ENCODE peak calls at places on chromosomes 1 and 21, in five cellular contexts. H is CD4-positive, alpha-beta T cell; O is ascending aorta; L is breast epithelium; A is psoas muscle. N is an unnamed sample.

GRCh38 chr1:156487862-156488261 is 12.7 kb downstream of the MEF2D start:
- DNase-seq in H (no peak), O (no peak), L (no peak), A (no peak), N (no peak)

GRCh38 chr1:85359874-85360708 is 83.7 kb upstream of the BCL10 start:
- DNase-seq in H (no peak), O (no peak), L (no peak), A (no peak), N (no peak)

GRCh38 chr1:26335774-26336476 is 18.0 kb downstream of the CRYBG2 start:
- DNase-seq in H (no peak), O (no peak), L (no peak), A (no peak), N (no peak)

GRCh38 chr1:75579046-75579445 is 31.9 kb downstream of the SLC44A5 start:
- DNase-seq in H (no peak), O (no peak), L (no peak), A (no peak), N (no peak)

GRCh38 chr1:169003864-169004516 is 102.5 kb upstream of the ATP1B1 start:
- DNase-seq in H (no peak), O (peak), L (peak), A (no peak), N (no peak)

GRCh38 chr1:86774305-86775304 is 70.2 kb downstream of the SH3GLB1 start:
- DNase-seq in H (no peak), O (peak), L (no peak), A (peak), N (peak)

GRCh38 chr1:201142854-201143725 is 11.2 kb downstream of the TMEM9 start:
- DNase-seq in H (no peak), O (no peak), L (no peak), A (no peak), N (no peak)

GRCh38 chr1:175314300-175314699 is 121.7 kb upstream of the KIAA0040 start:
- DNase-seq in H (no peak), O (no peak), L (no peak), A (no peak), N (no peak)

GRCh38 chr1:161096514-161096913 is 1.6 kb upstream of the KLHDC9 start:
- DNase-seq in H (no peak), O (peak), L (peak), A (peak), N (no peak)

GRCh38 chr21:33668180-33668579 is 25.9 kb downstream of the ITSN1 start:
- DNase-seq in H (no peak), O (no peak), L (no peak), A (no peak), N (no peak)

GRCh38 chr1:201332616-201333335 is 44.7 kb downstream of the TNNT2 start:
- DNase-seq in H (no peak), O (peak), L (no peak), A (no peak), N (no peak)

GRCh38 chr21:29077651-29078090 is 4.2 kb upstream of the CCT8 start:
- DNase-seq in H (peak), O (no peak), L (no peak), A (no peak), N (no peak)

GRCh38 chr1:90133133-90133532 is 138.2 kb downstream of the ZNF326 start:
- DNase-seq in H (no peak), O (peak), L (no peak), A (no peak), N (no peak)

GRCh38 chr1:230167419-230167852 is 100.4 kb downstream of the GALNT2 start:
- DNase-seq in H (peak), O (peak), L (no peak), A (no peak), N (no peak)

GRCh38 chr21:44391345-44392091 is 38.1 kb downstream of the TRPM2 start:
- DNase-seq in H (no peak), O (peak), L (no peak), A (peak), N (no peak)

GRCh38 chr21:33266784-33267135 is 593 bp downstream of the IL10RB start:
- DNase-seq in H (no peak), O (no peak), L (no peak), A (no peak), N (no peak)

GRCh38 chr21:18023099-18023498 is 203.9 kb upstream of the C21orf91 start:
- DNase-seq in H (no peak), O (no peak), L (no peak), A (no peak), N (no peak)

GRCh38 chr1:50474859-50475809 is 51.9 kb upstream of the DMRTA2 start:
- DNase-seq in H (no peak), O (no peak), L (no peak), A (no peak), N (no peak)

GRCh38 chr1:29318724-29319123 is 82.4 kb downstream of the PTPRU start:
- DNase-seq in H (no peak), O (no peak), L (no peak), A (no peak), N (no peak)

GRCh38 chr1:24536391-24536840 is 19.5 kb upstream of the NCMAP start:
- DNase-seq in H (peak), O (peak), L (no peak), A (no peak), N (no peak)

GRCh38 chr1:243716901-243717300 is 133.1 kb downstream of the AKT3 start:
- DNase-seq in H (no peak), O (no peak), L (no peak), A (no peak), N (no peak)

GRCh38 chr1:64212023-64212422 is 8.6 kb downstream of the UBE2U start:
- DNase-seq in H (no peak), O (no peak), L (no peak), A (no peak), N (no peak)

GRCh38 chr1:212070720-212071302 is 35.3 kb downstream of the DTL start:
- DNase-seq in H (no peak), O (no peak), L (no peak), A (no peak), N (no peak)

GRCh38 chr1:239511865-239512264 is 125.5 kb downstream of the CHRM3 start:
- DNase-seq in H (no peak), O (no peak), L (no peak), A (no peak), N (no peak)

GRCh38 chr1:12276225-12276624 is 46.4 kb downstream of the VPS13D start:
- DNase-seq in H (no peak), O (no peak), L (no peak), A (no peak), N (peak)

GRCh38 chr1:41855713-41856112 is 63.0 kb downstream of the HIVEP3 start:
- DNase-seq in H (no peak), O (no peak), L (no peak), A (no peak), N (no peak)

GRCh38 chr1:157157481-157158190 is 19.4 kb upstream of the ETV3 start:
- DNase-seq in H (no peak), O (no peak), L (no peak), A (no peak), N (no peak)

GRCh38 chr1:175951627-175952026 is 208.2 kb upstream of the TNR start:
- DNase-seq in H (no peak), O (no peak), L (no peak), A (no peak), N (no peak)

GRCh38 chr1:29453502-29454240 is 217.3 kb downstream of the PTPRU start:
- DNase-seq in H (no peak), O (no peak), L (peak), A (no peak), N (peak)

GRCh38 chr1:78650114-78650513 is 483 bp downstream of the IFI44 start:
- DNase-seq in H (no peak), O (no peak), L (no peak), A (no peak), N (no peak)

GRCh38 chr1:202143011-202143767 is 1.3 kb downstream of the ARL8A start:
- DNase-seq in H (no peak), O (no peak), L (no peak), A (no peak), N (no peak)

GRCh38 chr1:119617751-119618691 is 30.0 kb downstream of the ZNF697 start:
- DNase-seq in H (no peak), O (no peak), L (no peak), A (no peak), N (no peak)

GRCh38 chr1:39132505-39133339 is 71.8 kb upstream of the MACF1 start:
- DNase-seq in H (no peak), O (peak), L (peak), A (peak), N (peak)

GRCh38 chr1:48603222-48603621 is 131.2 kb upstream of the SPATA6 start:
- DNase-seq in H (no peak), O (no peak), L (no peak), A (no peak), N (no peak)

GRCh38 chr21:27572681-27573080 is 605.8 kb upstream of the ADAMTS5 start:
- DNase-seq in H (no peak), O (no peak), L (no peak), A (no peak), N (no peak)

GRCh38 chr1:178168535-178168934 is 74.6 kb downstream of the RASAL2 start:
- DNase-seq in H (no peak), O (no peak), L (no peak), A (no peak), N (no peak)

DNA sequence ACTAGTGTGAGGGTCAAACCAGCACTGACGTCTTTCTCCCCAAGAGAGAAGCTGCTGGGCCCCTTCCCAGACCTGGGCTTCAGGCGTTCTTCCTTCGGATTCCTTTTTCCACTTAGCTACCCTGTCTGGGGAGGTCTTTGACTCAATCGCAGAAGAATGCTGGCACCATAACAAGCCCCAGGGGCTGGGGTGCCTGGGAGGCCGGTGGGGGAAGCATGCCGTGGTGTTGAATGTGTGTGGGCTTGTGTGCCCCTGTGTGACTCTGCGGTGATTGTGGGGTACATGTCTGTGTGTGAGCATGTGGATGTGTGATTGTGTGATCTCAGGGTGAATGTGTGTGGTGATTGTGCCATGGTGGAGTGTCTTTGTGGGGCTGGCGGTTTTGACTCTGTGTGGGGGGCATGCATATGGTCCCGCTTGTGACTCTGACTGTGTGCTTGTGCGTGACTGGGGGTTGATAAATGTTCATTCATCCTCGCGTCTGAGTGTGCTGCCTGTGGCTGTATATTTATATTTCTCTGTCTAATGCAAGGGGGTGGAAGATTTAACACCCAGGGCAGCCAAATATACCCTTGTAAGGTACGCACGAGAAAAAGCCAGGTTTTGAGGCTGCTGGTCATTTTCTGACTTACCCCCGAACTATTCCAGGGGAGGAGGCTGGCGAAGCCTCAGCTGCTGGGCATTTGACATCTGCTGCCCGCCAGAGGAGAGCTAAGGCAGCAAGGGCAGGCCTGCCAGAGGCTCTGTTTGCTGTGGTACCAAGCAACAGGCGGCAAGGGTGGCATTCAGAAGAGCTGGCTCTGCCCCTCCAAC is 1.1 kb upstream of the SYNC start:
- DNase-seq in H (no peak), O (peak), L (no peak), A (peak), N (peak)
- H3K27ac ChIP-seq in H (no peak), O (peak), L (peak), A (peak), N (peak)

GRCh38 chr1:4877426-4877825 is 223.0 kb downstream of the AJAP1 start:
- DNase-seq in H (no peak), O (no peak), L (no peak), A (no peak), N (no peak)

DNA sequence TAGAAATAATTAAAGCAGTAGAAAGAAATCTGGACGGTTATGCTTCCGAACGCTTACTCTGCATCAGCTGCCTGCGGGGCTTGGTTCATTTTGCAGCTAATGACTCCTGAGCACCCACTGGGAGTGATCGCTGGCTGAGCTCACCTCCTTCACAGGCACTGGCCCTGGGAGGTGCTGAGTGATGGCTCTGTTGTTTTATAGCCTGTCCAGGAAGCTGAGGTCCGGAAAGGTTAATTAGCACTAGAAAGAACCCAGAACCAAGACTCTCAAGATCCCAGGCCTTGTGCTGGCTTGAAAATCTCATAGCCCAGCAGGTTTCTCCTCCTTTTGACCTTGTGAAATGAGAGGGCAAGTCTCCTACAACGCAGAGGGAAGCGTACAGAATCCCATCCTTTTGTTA is 226.2 kb downstream of the AJAP1 start:
- DNase-seq in H (no peak), O (no peak), L (no peak), A (no peak), N (no peak)
- H3K27ac ChIP-seq in H (no peak), O (no peak), L (no peak), A (no peak), N (no peak)

GRCh38 chr1:227944066-227944930 is 3.4 kb downstream of the WNT9A start:
- DNase-seq in H (no peak), O (peak), L (peak), A (peak), N (peak)
- H3K27ac ChIP-seq in H (no peak), O (no peak), L (peak), A (peak), N (no peak)

GRCh38 chr1:214009613-214010550 is 22.1 kb downstream of the PROX1 start:
- DNase-seq in H (no peak), O (no peak), L (no peak), A (no peak), N (no peak)
- H3K27ac ChIP-seq in H (no peak), O (no peak), L (no peak), A (no peak), N (no peak)

DNA sequence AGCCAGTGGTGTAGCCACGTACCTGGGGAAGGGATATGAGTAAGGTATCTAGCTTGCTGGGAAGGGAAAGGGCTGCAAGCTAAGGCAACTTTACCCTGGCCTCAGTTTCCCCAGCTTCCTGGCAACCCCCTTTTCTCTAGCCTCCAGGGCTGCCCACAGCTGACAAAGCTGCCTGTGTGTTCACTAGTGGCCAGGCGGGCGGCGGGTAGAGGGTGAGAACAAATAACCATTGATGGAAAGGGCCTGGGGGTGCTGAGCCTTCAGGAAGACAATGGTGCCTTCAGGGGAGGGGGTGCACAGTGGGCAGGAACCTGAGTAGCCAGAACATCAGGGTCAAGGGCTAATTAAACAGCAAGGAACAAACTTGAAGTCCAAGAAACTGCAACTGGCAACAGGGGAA is 6.1 kb downstream of the CERS2 start:
- DNase-seq in H (no peak), O (no peak), L (no peak), A (no peak), N (no peak)
- H3K27ac ChIP-seq in H (no peak), O (no peak), L (peak), A (no peak), N (no peak)

DNA sequence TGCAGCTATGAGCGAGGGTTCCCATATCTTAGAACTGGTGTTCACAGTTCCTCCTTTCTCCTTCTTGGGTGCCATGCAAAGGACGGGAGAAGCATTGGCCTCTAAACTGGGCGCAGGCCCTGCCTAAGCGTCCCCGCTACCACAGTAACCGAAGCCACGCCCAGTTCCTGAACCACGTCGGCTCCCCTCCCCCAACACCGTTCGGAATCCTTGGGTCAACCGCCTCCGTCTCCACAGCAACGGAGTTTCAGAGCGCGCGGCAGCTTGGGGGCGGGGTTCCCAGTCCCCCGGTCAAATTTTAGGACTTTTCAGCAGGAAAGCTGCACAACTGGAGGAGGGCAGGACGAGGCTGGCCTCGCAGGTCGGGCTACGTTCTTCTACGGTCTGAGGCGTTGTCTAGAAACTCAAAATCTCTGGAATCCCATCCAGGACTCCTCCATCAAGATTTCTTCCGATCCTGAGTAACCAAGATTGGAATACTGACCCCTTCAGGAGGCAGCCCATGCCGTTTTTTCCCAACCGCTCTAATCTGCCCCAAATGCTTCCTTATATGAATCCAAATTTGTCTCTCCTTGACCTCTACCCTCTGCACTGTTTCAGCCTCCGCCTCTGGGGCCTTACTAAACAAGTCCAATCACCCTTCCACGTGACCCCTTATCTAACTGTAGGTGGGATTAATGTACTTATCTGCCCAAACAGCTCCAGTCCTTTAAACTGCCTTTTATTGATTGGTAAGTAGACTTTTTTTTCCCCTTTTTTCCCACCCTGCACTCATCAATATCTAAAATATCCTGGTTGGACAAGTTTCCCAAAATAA is at the start of gene SPAG17:
- DNase-seq in H (no peak), O (no peak), L (peak), A (peak), N (peak)
- H3K27ac ChIP-seq in H (no peak), O (no peak), L (peak), A (no peak), N (no peak)

GRCh38 chr1:1540817-1541628 is 599 bp upstream of the TMEM240 start:
- DNase-seq in H (no peak), O (no peak), L (no peak), A (no peak), N (no peak)

GRCh38 chr1:1538989-1539309 is 1.5 kb downstream of the TMEM240 start:
- DNase-seq in H (no peak), O (no peak), L (no peak), A (no peak), N (no peak)

GRCh38 chr1:1539310-1540014 is 962 bp downstream of the TMEM240 start:
- DNase-seq in H (no peak), O (no peak), L (no peak), A (peak), N (peak)

GRCh38 chr1:1538334-1538733 is 2.1 kb downstream of the TMEM240 start:
- DNase-seq in H (no peak), O (no peak), L (no peak), A (no peak), N (no peak)

GRCh38 chr1:1540015-1540816 is at the start of gene TMEM240:
- DNase-seq in H (peak), O (peak), L (peak), A (peak), N (peak)
- H3K27ac ChIP-seq in H (no peak), O (peak), L (peak), A (peak), N (peak)